ENCODE peak calls at places on chromosomes 7 and 10, in four cellular contexts. T, Z, J and E are unnamed samples.

GRCh38 chr10:23343591-23344225 is 889 bp downstream of the C10orf67 start:
- DNase-seq in T (peak; percentile 69), Z (no peak), J (no peak), E (no peak)

GRCh38 chr10:3639546-3639945 is 145.5 kb downstream of the KLF6 start:
- DNase-seq in T (no peak), Z (no peak), J (no peak), E (no peak)

GRCh38 chr7:134954197-134955082 is 31.9 kb upstream of the AGBL3 start:
- DNase-seq in T (no peak), Z (no peak), J (peak; percentile 50), E (no peak)

GRCh38 chr7:155206286-155207020 is 91.2 kb upstream of the INSIG1 start:
- DNase-seq in T (no peak), Z (peak; percentile 47), J (peak; percentile 86), E (no peak)

GRCh38 chr10:37035853-37036252 is 89.5 kb upstream of the ANKRD30A start:
- DNase-seq in T (no peak), Z (no peak), J (no peak), E (no peak)

GRCh38 chr10:35341521-35341920 is 5.2 kb downstream of the CCNY start:
- DNase-seq in T (no peak), Z (no peak), J (peak; percentile 43), E (no peak)

GRCh38 chr10:42960491-42961155 is 116.2 kb upstream of the RET start:
- DNase-seq in T (peak; percentile 33), Z (no peak), J (no peak), E (no peak)

GRCh38 chr7:130069179-130069977 is 956 bp upstream of the KLHDC10 start:
- DNase-seq in T (no peak), Z (no peak), J (no peak), E (no peak)

GRCh38 chr7:71372991-71373390 is 241.0 kb downstream of the GALNT17 start:
- DNase-seq in T (no peak), Z (no peak), J (no peak), E (no peak)

GRCh38 chr10:128263891-128264688 is 137.9 kb upstream of the MKI67 start:
- DNase-seq in T (peak; percentile 79), Z (no peak), J (peak; percentile 41), E (no peak)

GRCh38 chr10:49154641-49155040 is 20.8 kb upstream of the FAM170B start:
- DNase-seq in T (no peak), Z (no peak), J (no peak), E (no peak)

DNA sequence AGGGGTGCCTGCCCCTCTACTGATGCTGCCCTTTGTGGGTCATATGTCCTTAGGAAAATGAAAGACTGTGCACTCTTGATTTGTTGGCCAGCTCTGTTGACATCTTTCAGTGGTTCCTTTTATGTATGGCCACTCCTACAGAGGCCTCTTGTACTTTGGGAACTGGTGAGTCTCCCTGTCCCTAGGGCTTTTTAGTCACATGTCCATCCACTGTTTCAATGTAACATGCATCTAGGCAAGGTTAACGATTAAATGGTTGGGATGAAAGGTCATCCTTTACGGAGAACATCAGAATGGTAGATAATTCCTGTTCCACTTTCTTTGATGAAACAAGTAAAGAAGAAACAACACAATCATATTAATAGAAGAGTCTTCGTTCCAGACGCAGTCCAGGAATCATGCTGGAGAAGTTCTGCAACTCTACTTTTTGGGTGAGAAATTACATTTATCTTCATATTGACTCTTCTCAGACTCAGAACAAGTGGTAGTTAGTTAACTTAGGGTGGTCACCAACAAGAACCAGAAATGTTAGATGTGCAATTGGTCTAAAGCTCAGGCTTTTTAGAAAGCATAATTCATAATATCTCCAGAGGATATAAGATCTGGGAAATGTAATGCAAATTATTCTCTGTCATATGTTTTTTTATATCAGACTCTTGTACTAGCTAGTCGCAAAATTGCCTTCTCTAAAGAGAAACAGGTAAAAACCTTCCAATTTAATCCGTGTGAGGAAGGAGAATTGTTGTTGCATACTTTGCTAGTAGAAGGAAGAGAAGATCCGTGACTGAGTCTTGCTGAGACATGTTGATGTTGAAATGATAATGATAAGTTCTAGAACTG is at the start of gene ABCC2:
- DNase-seq in T (no peak), Z (no peak), J (no peak), E (no peak)
- TF ChIP-seq CTCF in T (no peak), Z (no peak), J (no peak), E (no peak)

GRCh38 chr10:102727037-102727818 is 12.8 kb downstream of the SFXN2 start:
- DNase-seq in T (no peak), Z (no peak), J (no peak), E (no peak)
- TF ChIP-seq CTCF in T (no peak), Z (no peak), J (no peak), E (no peak)

DNA sequence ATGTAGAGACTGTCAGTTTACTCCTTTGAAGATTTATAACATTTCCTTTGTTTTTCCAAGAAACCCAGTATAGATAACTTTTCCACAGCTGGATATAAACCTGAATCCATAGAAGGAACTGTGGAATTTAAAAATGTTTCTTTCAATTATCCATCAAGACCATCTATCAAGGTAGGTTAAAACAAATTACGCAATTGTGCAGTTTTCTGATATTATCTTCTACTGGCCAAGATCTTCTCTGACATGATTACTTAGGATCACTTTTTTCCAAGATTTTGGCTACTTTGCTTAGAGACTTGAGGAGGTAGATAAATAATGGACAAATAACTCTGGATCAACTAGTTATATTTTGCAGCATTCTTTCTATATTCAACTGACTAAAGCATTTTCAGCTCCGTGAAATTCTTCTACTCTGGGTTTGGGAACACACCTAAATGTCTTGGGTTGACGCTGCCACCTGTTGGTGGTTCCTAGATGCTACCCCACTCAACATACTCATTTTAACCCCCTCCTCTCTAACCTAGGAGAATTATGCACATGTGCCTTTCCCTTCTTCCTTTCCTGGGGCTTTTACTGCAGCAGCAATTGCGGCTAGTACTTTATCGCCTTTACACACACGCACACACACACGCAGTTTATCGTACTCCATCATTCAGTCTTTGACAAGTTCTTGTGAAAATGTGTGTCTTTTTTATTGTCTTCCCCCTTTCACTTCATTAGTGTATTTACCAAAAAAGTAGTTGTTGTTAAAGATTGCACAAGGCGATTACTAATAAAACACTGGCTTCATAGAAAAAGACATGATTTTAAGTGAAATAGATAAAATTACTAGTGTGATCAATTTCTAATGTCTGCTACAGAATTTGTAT is 32.7 kb downstream of the ABCB5 start:
- DNase-seq in T (no peak), Z (no peak), J (peak; percentile 10), E (no peak)
- TF ChIP-seq CTCF in T (peak; percentile 43), Z (peak; percentile 12), J (peak; percentile 70), E (peak; percentile 38)

DNA sequence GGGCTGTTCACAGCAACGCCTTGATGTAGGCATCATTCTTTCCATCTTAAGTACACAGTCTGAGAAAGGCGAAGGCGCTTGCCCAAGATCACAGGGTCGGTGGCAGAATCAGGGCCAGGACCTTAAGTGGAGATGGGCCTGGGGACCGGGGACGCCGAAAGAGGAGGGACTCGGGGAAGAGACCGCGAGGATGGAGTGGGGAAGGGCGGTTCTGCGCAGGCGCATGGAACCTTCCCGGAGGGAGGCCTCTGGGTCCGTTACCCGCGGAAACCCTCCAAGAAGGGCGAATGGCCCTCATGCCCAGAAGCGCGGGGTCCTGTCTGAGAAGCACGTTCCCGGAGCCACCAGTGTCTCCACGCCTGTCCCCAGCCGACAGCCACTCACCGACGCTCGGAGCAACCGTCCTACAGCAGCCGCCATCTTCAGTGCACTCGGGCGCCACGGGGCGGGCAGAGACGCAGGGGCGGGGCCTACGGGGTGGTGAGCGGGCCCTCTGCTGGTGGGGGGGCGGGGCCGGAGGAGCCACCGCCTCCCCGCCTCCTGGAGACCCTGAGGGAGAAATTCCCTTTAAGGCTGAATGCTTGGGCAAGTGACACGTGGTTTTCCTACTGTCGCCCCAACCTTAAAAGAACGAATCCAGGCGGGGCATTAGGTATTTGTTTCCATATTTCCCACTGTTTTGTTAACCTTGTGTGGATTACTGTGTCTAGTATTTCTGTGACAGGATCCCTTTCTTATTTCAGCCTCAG is at the start of gene PRDX3:
- DNase-seq in T (peak; percentile 93), Z (peak; percentile 27), J (peak; percentile 92), E (no peak)
- TF ChIP-seq CTCF in T (no peak), Z (no peak), J (peak; percentile 24), E (no peak)